ENCODE peak calls at places on chromosomes 3 and 15, in seven cellular contexts. A is activated CD4-positive, alpha-beta T cell treated with anti-CD3 and anti-CD28 coated beads, Interleukin-2, amount 10 ng/mL, durations not matched to agents 24 days and 14 days; Q is astrocyte of the spinal cord; P is Calu3; Z is stimulated activated CD8-positive, alpha-beta memory T cell treated with anti-CD3 and anti-CD28 coated beads, Interleukin-2, amount 100 ng/mL, for 1 hour; E is islet precursor cell; D is iPS DF 19.7. H is an unnamed sample.

GRCh38 chr3:12993022-12993622 is 80.1 kb downstream of the IQSEC1 start:
- DNase-seq in Z (no peak), A (no peak), P (no peak), Q (no peak), D (peak; percentile 40), E (peak; percentile 95), H (no peak)

GRCh38 chr3:79012530-79012913 is 755.3 kb downstream of the ROBO1 start:
- DNase-seq in P (no peak), Q (peak; percentile 52), A (no peak), D (no peak), Z (no peak), E (no peak), H (no peak)

GRCh38 chr3:126703512-126704493 is at the start of gene CHCHD6:
- DNase-seq in A (peak; percentile 99), P (peak; percentile 99), E (peak; percentile 99), D (peak; percentile 80), Z (peak; percentile 92), Q (peak; percentile 93), H (peak; percentile 95)

GRCh38 chr15:58457466-58457965 is 25.7 kb downstream of the LIPC start:
- DNase-seq in A (peak; percentile 82), Z (no peak), D (no peak), P (no peak), Q (peak; percentile 83), E (no peak), H (no peak)

GRCh38 chr3:24503499-24504176 is 9.0 kb upstream of the THRB start:
- DNase-seq in E (no peak), A (no peak), Z (no peak), Q (no peak), D (no peak), P (no peak), H (no peak)

GRCh38 chr3:177429772-177430171 is 232.5 kb upstream of the TBL1XR1 start:
- DNase-seq in A (no peak), Z (no peak), P (no peak), E (no peak), Q (no peak), D (no peak), H (no peak)

GRCh38 chr3:74904646-74905045 is 290.2 kb upstream of the CNTN3 start:
- DNase-seq in Z (no peak), E (no peak), Q (no peak), P (no peak), D (no peak), A (no peak), H (no peak)

GRCh38 chr15:71792521-71792920 is 17.8 kb upstream of the NR2E3 start:
- DNase-seq in E (peak; percentile 67), D (no peak), Q (peak; percentile 57), A (no peak), Z (no peak), P (peak; percentile 58), H (no peak)

GRCh38 chr3:172405914-172406313 is 42.3 kb downstream of the GHSR start:
- DNase-seq in E (no peak), P (no peak), Q (no peak), A (no peak), Z (no peak), D (no peak), H (no peak)

GRCh38 chr3:183490211-183490601 is 61.8 kb upstream of the MCF2L2 start:
- DNase-seq in E (peak; percentile 24), Q (no peak), D (no peak), A (no peak), Z (no peak), P (no peak), H (no peak)

GRCh38 chr3:46538803-46539442 is 27.2 kb downstream of the LRRC2 start:
- DNase-seq in D (no peak), Z (peak; percentile 56), A (peak; percentile 93), P (no peak), Q (peak; percentile 57), E (peak; percentile 86), H (peak; percentile 4)

GRCh38 chr15:98807262-98807661 is 158.9 kb downstream of the IGF1R start:
- DNase-seq in Q (peak; percentile 59), A (no peak), P (no peak), E (no peak), D (no peak), Z (no peak), H (no peak)

GRCh38 chr3:64342940-64343691 is 117.8 kb upstream of the PRICKLE2 start:
- DNase-seq in Z (no peak), E (peak; percentile 92), P (peak; percentile 38), Q (peak; percentile 87), D (no peak), A (no peak), H (no peak)

GRCh38 chr15:25237291-25237978 is 201.4 kb downstream of the UBE3A start:
- DNase-seq in E (no peak), P (no peak), A (no peak), D (no peak), Z (no peak), Q (no peak), H (no peak)

H was measured in occipital lobe.